ENCODE peak calls at places on chromosomes 16 and 17, in four cellular contexts. One of them, this sample, is unnamed.

GRCh38 chr17:76529224-76529642 is 8.3 kb downstream of the CYGB start:
- DNase-seq in neural progenitor cell: no peak
- DNase-seq in gastrocnemius medialis: peak; percentile 83
- DNase-seq in effector memory CD4-positive, alpha-beta T cell: no peak
- DNase-seq in this sample: no peak

GRCh38 chr17:51710289-51710979 is 448.1 kb downstream of the CA10 start:
- DNase-seq in neural progenitor cell: no peak
- DNase-seq in gastrocnemius medialis: no peak
- DNase-seq in effector memory CD4-positive, alpha-beta T cell: no peak
- DNase-seq in this sample: no peak

GRCh38 chr16:1745900-1746692 is 25.2 kb downstream of the NME3 start:
- DNase-seq in neural progenitor cell: no peak
- DNase-seq in gastrocnemius medialis: no peak
- DNase-seq in effector memory CD4-positive, alpha-beta T cell: no peak
- DNase-seq in this sample: no peak

GRCh38 chr17:67521773-67522069 is 144.6 kb downstream of the PITPNC1 start:
- DNase-seq in neural progenitor cell: no peak
- DNase-seq in gastrocnemius medialis: no peak
- DNase-seq in effector memory CD4-positive, alpha-beta T cell: no peak
- DNase-seq in this sample: no peak

GRCh38 chr17:64124609-64125008 is 5.3 kb downstream of the ERN1 start:
- DNase-seq in neural progenitor cell: no peak
- DNase-seq in gastrocnemius medialis: no peak
- DNase-seq in effector memory CD4-positive, alpha-beta T cell: no peak
- DNase-seq in this sample: no peak

GRCh38 chr16:88706288-88706964 is at the start of the genes CTU2 and RNF166:
- DNase-seq in neural progenitor cell: peak; percentile 96
- DNase-seq in gastrocnemius medialis: peak; percentile 86
- DNase-seq in effector memory CD4-positive, alpha-beta T cell: peak; percentile 85
- DNase-seq in this sample: peak; percentile 89

GRCh38 chr17:37742762-37743611 is 1.9 kb downstream of the HNF1B start:
- DNase-seq in neural progenitor cell: peak; percentile 59
- DNase-seq in gastrocnemius medialis: no peak
- DNase-seq in effector memory CD4-positive, alpha-beta T cell: no peak
- DNase-seq in this sample: no peak

GRCh38 chr17:17781591-17782424 is 55.0 kb downstream of the SREBF1 start:
- DNase-seq in neural progenitor cell: peak; percentile 78
- DNase-seq in gastrocnemius medialis: peak; percentile 91
- DNase-seq in effector memory CD4-positive, alpha-beta T cell: peak; percentile 18
- DNase-seq in this sample: peak; percentile 90

GRCh38 chr16:24166684-24167083 is 89.5 kb upstream of the CACNG3 start:
- DNase-seq in neural progenitor cell: no peak
- DNase-seq in gastrocnemius medialis: no peak
- DNase-seq in effector memory CD4-positive, alpha-beta T cell: no peak
- DNase-seq in this sample: no peak

GRCh38 chr16:88317619-88317977 is 65.2 kb upstream of the ZNF469 start:
- DNase-seq in neural progenitor cell: no peak
- DNase-seq in gastrocnemius medialis: no peak
- DNase-seq in effector memory CD4-positive, alpha-beta T cell: no peak
- DNase-seq in this sample: no peak

DNA sequence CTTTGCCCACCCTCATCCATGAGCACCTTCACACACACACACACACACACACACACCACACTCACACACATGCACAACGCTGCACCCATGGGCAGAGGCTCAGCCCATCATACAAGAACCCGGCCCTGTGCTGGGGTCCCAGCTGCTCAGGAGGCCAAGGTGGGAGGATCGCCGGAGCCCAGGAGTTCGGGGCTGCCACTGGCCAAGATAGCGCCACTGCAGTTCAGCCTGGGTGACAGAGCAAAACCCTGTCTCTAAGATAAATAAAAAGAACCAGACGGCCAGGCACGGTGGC is 3.4 kb upstream of the FSCN2 start:
- DNase-seq in neural progenitor cell: no peak
- DNase-seq in gastrocnemius medialis: no peak
- DNase-seq in effector memory CD4-positive, alpha-beta T cell: no peak
- DNase-seq in this sample: no peak
- H3K27me3 ChIP-seq in neural progenitor cell: peaks cover 36% of the 10 kb centered on the region
- H3K27me3 ChIP-seq in gastrocnemius medialis: peaks cover 63% of the 10 kb centered on the region
- H3K27me3 ChIP-seq in effector memory CD4-positive, alpha-beta T cell: peaks cover 11% of the 10 kb centered on the region
- H3K27me3 ChIP-seq in this sample: peaks cover 3% of the 10 kb centered on the region

GRCh38 chr16:56670640-56670934 is 973 bp downstream of the MT1H start:
- DNase-seq in neural progenitor cell: no peak
- DNase-seq in gastrocnemius medialis: no peak
- DNase-seq in effector memory CD4-positive, alpha-beta T cell: no peak
- DNase-seq in this sample: no peak

GRCh38 chr16:56664506-56664905 is 3.4 kb downstream of the MT1G start:
- DNase-seq in neural progenitor cell: no peak
- DNase-seq in gastrocnemius medialis: no peak
- DNase-seq in effector memory CD4-positive, alpha-beta T cell: no peak
- DNase-seq in this sample: no peak

GRCh38 chr16:56669840-56670639 is 426 bp downstream of the MT1H start:
- DNase-seq in neural progenitor cell: no peak
- DNase-seq in gastrocnemius medialis: no peak
- DNase-seq in effector memory CD4-positive, alpha-beta T cell: no peak
- DNase-seq in this sample: no peak

GRCh38 chr16:56669005-56669839 is at the start of gene MT1H:
- DNase-seq in neural progenitor cell: no peak
- DNase-seq in gastrocnemius medialis: no peak
- DNase-seq in effector memory CD4-positive, alpha-beta T cell: no peak
- DNase-seq in this sample: no peak

DNA sequence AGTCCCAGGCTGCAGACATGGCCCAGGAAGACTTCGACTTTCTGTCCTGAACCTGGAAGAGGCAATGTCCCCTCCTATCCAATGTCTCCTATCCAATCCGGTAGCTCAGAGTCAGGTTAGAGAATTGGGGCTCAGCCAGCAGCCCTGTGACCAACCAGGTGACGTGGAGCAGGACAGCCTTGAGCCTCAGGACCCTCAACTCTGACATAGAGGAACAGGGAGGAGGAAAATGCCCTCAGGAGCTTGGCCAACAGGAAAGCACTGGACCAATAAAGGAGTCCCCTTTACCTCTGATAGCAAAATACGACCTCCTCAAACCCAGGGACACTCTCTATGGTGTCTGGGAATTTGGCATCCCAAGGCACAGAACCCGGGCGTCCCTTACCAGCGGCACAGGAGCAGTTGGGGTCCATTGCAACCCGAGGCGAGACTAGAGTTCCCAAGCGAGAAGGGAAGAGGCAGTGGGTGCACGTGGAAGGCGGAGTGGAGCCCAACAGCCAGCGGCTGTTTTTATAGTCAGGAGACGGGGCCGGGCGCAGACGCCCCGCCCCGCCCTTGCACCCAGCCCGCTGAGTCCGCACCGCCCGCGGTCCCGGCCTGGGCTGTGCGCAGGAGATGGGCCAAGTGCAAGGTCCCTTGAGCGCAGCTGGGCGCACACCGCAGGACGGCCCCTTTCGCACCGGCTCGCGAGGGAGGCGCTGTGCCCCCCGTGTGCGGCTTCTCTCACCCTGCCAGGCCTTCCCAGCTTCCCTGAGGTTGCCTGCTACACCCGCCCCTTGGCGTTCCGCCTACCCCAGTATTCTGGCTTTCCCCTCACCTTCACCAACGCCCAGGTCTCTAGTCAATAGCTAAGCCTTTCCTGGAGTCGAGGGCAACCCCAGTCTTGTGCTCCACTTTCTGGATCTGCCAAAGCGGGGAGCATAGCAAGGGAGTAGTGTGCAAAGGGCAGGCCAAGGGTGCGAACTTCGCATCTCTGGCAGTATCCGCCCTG is at the start of gene MT1G:
- DNase-seq in neural progenitor cell: no peak
- DNase-seq in gastrocnemius medialis: no peak
- DNase-seq in effector memory CD4-positive, alpha-beta T cell: no peak
- DNase-seq in this sample: no peak
- H3K27me3 ChIP-seq in neural progenitor cell: peaks cover 100% of the 10 kb centered on the region
- H3K27me3 ChIP-seq in gastrocnemius medialis: peaks cover 19% of the 10 kb centered on the region
- H3K27me3 ChIP-seq in effector memory CD4-positive, alpha-beta T cell: peaks cover 25% of the 10 kb centered on the region
- H3K27me3 ChIP-seq in this sample: peaks cover 15% of the 10 kb centered on the region

GRCh38 chr17:46847204-46848191 is 3.9 kb upstream of the WNT9B start:
- DNase-seq in neural progenitor cell: no peak
- DNase-seq in gastrocnemius medialis: no peak
- DNase-seq in effector memory CD4-positive, alpha-beta T cell: no peak
- DNase-seq in this sample: no peak
- H3K27me3 ChIP-seq in neural progenitor cell: peaks cover 68% of the 10 kb centered on the region
- H3K27me3 ChIP-seq in gastrocnemius medialis: peaks cover 43% of the 10 kb centered on the region
- H3K27me3 ChIP-seq in effector memory CD4-positive, alpha-beta T cell: peaks cover 28% of the 10 kb centered on the region
- H3K27me3 ChIP-seq in this sample: peaks cover 25% of the 10 kb centered on the region

GRCh38 chr16:51133691-51134090 is 17.4 kb downstream of the SALL1 start:
- DNase-seq in neural progenitor cell: peak; percentile 45
- DNase-seq in gastrocnemius medialis: no peak
- DNase-seq in effector memory CD4-positive, alpha-beta T cell: no peak
- DNase-seq in this sample: no peak

GRCh38 chr16:51131619-51132018 is 19.5 kb downstream of the SALL1 start:
- DNase-seq in neural progenitor cell: no peak
- DNase-seq in gastrocnemius medialis: no peak
- DNase-seq in effector memory CD4-positive, alpha-beta T cell: no peak
- DNase-seq in this sample: no peak

GRCh38 chr16:51132484-51132883 is 18.6 kb downstream of the SALL1 start:
- DNase-seq in neural progenitor cell: no peak
- DNase-seq in gastrocnemius medialis: no peak
- DNase-seq in effector memory CD4-positive, alpha-beta T cell: no peak
- DNase-seq in this sample: no peak

GRCh38 chr16:51134269-51134812 is 16.7 kb downstream of the SALL1 start:
- DNase-seq in neural progenitor cell: peak; percentile 59
- DNase-seq in gastrocnemius medialis: no peak
- DNase-seq in effector memory CD4-positive, alpha-beta T cell: no peak
- DNase-seq in this sample: no peak

DNA sequence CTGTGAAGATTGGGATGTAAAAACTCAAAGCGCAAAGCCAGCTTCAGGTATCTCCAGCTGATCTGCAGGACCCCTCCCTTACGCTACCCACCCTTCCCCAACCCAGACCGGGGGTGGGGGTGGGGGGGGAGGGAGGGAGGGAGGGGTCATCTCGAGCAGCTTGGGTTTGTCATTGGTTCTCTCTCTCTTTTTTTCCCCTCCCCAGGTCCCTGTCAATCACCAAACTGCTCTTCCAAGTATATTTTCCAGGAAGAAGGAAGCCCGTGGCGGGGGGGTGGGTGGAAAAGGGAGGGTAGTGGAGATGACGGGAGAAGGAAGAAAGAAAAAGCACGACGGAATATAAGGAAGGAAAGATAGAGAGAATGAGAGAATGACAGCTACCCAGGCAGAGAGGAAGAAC is 17.9 kb downstream of the SALL1 start:
- DNase-seq in neural progenitor cell: no peak
- DNase-seq in gastrocnemius medialis: no peak
- DNase-seq in effector memory CD4-positive, alpha-beta T cell: no peak
- DNase-seq in this sample: no peak
- H3K27me3 ChIP-seq in neural progenitor cell: no peaks in the 10 kb centered on the region
- H3K27me3 ChIP-seq in gastrocnemius medialis: peaks cover 22% of the 10 kb centered on the region
- H3K27me3 ChIP-seq in effector memory CD4-positive, alpha-beta T cell: no peaks in the 10 kb centered on the region
- H3K27me3 ChIP-seq in this sample: no peaks in the 10 kb centered on the region